ENCODE peak calls at places on chromosome 5, in four cellular contexts. One of them, this sample, is unnamed.

GRCh38 chr5:121189569-121190305 is 661.9 kb upstream of the FTMT start:
- DNase-seq in K562: no peak
- DNase-seq in H1: no peak
- DNase-seq in HepG2: no peak
- DNase-seq in this sample: peak; percentile 19

GRCh38 chr5:91072891-91073290 is 310.2 kb downstream of the ARRDC3 start:
- DNase-seq in HepG2: no peak
- DNase-seq in K562: no peak
- DNase-seq in H1: no peak
- DNase-seq in this sample: no peak

GRCh38 chr5:34669931-34670516 is 13.9 kb downstream of the RAI14 start:
- DNase-seq in H1: no peak
- DNase-seq in HepG2: no peak
- DNase-seq in K562: no peak
- DNase-seq in this sample: no peak

GRCh38 chr5:176944276-176944675 is 45.1 kb upstream of the HK3 start:
- DNase-seq in H1: no peak
- DNase-seq in K562: no peak
- DNase-seq in HepG2: no peak
- DNase-seq in this sample: no peak

GRCh38 chr5:443239-444151 is 519 bp downstream of the EXOC3 start:
- DNase-seq in HepG2: no peak
- DNase-seq in H1: no peak
- DNase-seq in K562: peak; percentile 88
- DNase-seq in this sample: peak; percentile 13

GRCh38 chr5:10674582-10674981 is 86.5 kb downstream of the DAP start:
- DNase-seq in K562: no peak
- DNase-seq in H1: no peak
- DNase-seq in HepG2: no peak
- DNase-seq in this sample: no peak

GRCh38 chr5:91641730-91642350 is 258.7 kb upstream of the ARRDC3 start:
- DNase-seq in HepG2: peak; percentile 31
- DNase-seq in H1: no peak
- DNase-seq in K562: peak; percentile 58
- DNase-seq in this sample: peak; percentile 4

GRCh38 chr5:172544371-172545120 is 90.2 kb upstream of the SH3PXD2B start:
- DNase-seq in HepG2: no peak
- DNase-seq in H1: no peak
- DNase-seq in K562: no peak
- DNase-seq in this sample: no peak

GRCh38 chr5:3619584-3619983 is 24.0 kb downstream of the IRX1 start:
- DNase-seq in HepG2: no peak
- DNase-seq in H1: no peak
- DNase-seq in K562: no peak
- DNase-seq in this sample: no peak

GRCh38 chr5:1169608-1170115 is 31.7 kb upstream of the SLC6A19 start:
- DNase-seq in K562: no peak
- DNase-seq in H1: no peak
- DNase-seq in HepG2: no peak
- DNase-seq in this sample: no peak

GRCh38 chr5:115079934-115080623 is 89.6 kb downstream of the TRIM36 start:
- DNase-seq in H1: no peak
- DNase-seq in HepG2: no peak
- DNase-seq in K562: no peak
- DNase-seq in this sample: no peak

GRCh38 chr5:176533894-176534611 is 3.1 kb downstream of the RNF44 start:
- DNase-seq in K562: no peak
- DNase-seq in H1: no peak
- DNase-seq in HepG2: peak; percentile 71
- DNase-seq in this sample: peak; percentile 57

GRCh38 chr5:88226881-88227450 is 41.7 kb downstream of the TMEM161B start:
- DNase-seq in H1: no peak
- DNase-seq in K562: no peak
- DNase-seq in HepG2: no peak
- DNase-seq in this sample: no peak

GRCh38 chr5:141199359-141200235 is at the start of gene PCDHB11:
- DNase-seq in H1: no peak
- DNase-seq in HepG2: peak; percentile 6
- DNase-seq in K562: no peak
- DNase-seq in this sample: peak; percentile 39

GRCh38 chr5:176943816-176944215 is 44.7 kb upstream of the HK3 start:
- DNase-seq in K562: no peak
- DNase-seq in H1: no peak
- DNase-seq in HepG2: no peak
- DNase-seq in this sample: no peak

GRCh38 chr5:143004361-143004802 is 234.2 kb downstream of the ARHGAP26 start:
- DNase-seq in HepG2: no peak
- DNase-seq in H1: no peak
- DNase-seq in K562: no peak
- DNase-seq in this sample: no peak

GRCh38 chr5:158456756-158457155 is 597.8 kb upstream of the CLINT1 start:
- DNase-seq in K562: no peak
- DNase-seq in HepG2: peak; percentile 3
- DNase-seq in H1: no peak
- DNase-seq in this sample: peak; percentile 5

GRCh38 chr5:143019157-143019556 is 249.0 kb downstream of the ARHGAP26 start:
- DNase-seq in H1: no peak
- DNase-seq in HepG2: no peak
- DNase-seq in K562: no peak
- DNase-seq in this sample: no peak

GRCh38 chr5:114055318-114055788 is 306.5 kb upstream of the KCNN2 start:
- DNase-seq in H1: peak; percentile 73
- DNase-seq in HepG2: no peak
- DNase-seq in K562: no peak
- DNase-seq in this sample: peak; percentile 1

GRCh38 chr5:32501623-32502022 is 57.1 kb upstream of the ZFR start:
- DNase-seq in K562: no peak
- DNase-seq in H1: no peak
- DNase-seq in HepG2: no peak
- DNase-seq in this sample: no peak

GRCh38 chr5:72955143-72955767 is 586 bp upstream of the FCHO2 start:
- DNase-seq in K562: peak; percentile 45
- DNase-seq in HepG2: peak; percentile 64
- DNase-seq in H1: no peak
- DNase-seq in this sample: no peak

GRCh38 chr5:73856972-73857371 is 231.0 kb downstream of the ARHGEF28 start:
- DNase-seq in H1: no peak
- DNase-seq in K562: no peak
- DNase-seq in HepG2: no peak
- DNase-seq in this sample: no peak

GRCh38 chr5:88275574-88275973 is 6.9 kb upstream of the TMEM161B start:
- DNase-seq in K562: no peak
- DNase-seq in HepG2: no peak
- DNase-seq in H1: no peak
- DNase-seq in this sample: no peak

GRCh38 chr5:75707911-75708509 is 9.2 kb downstream of the POC5 start:
- DNase-seq in H1: no peak
- DNase-seq in HepG2: no peak
- DNase-seq in K562: no peak
- DNase-seq in this sample: no peak

GRCh38 chr5:31355337-31355736 is 161.9 kb downstream of the CDH6 start:
- DNase-seq in K562: no peak
- DNase-seq in HepG2: no peak
- DNase-seq in H1: no peak
- DNase-seq in this sample: no peak
- TF ChIP-seq RNF2 in K562: no peak
- TF ChIP-seq RNF2 in HepG2: no peak
- TF ChIP-seq RNF2 in H1: no peak
- TF ChIP-seq RNF2 in this sample: no peak

GRCh38 chr5:54619732-54620582 is 102.4 kb downstream of the SNX18 start:
- DNase-seq in K562: no peak
- DNase-seq in H1: no peak
- DNase-seq in HepG2: no peak
- DNase-seq in this sample: no peak
- TF ChIP-seq RNF2 in K562: no peak
- TF ChIP-seq RNF2 in H1: no peak
- TF ChIP-seq RNF2 in HepG2: no peak
- TF ChIP-seq RNF2 in this sample: no peak

DNA sequence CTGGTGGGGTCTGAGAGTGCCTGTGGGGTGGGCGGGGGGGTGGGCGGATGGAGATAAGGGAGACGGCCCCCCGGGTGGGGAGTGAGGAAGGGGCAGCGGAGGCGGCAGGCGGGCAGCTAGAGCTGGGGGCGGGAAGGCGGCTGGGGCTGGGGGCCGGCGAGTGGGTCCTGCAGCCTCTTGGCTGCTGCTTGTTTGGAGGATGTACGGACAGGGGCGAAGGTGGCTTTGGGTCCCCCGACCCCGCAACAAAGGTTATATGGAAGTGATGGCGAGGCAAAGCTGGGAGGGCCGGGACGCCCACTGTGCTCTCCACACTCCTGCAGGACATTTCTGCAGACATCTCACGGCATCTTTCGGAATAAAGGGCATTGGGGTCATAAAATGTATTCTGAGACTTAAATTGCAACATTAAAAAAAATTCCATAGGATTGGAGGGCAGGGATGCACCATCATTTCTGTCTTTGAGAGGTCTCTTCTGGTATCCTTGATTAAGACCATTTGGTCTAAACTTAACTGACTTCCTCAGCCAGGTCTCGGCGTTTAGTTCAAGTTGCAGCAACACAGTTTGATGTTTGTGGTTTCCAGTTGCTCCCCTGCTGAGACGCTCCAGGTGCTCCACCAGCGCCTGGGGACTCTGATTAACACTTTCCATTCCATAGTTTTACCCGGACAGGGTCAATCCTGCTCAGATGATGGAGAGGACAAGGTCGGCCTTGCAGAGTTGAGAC is 101.5 kb upstream of the SSBP2 start:
- DNase-seq in H1: peak; percentile 72
- DNase-seq in K562: peak; percentile 46
- DNase-seq in HepG2: no peak
- DNase-seq in this sample: no peak
- TF ChIP-seq RNF2 in H1: no peak
- TF ChIP-seq RNF2 in K562: no peak
- TF ChIP-seq RNF2 in HepG2: no peak
- TF ChIP-seq RNF2 in this sample: no peak

GRCh38 chr5:145658435-145658834 is 176.7 kb downstream of the PRELID2 start:
- DNase-seq in HepG2: no peak
- DNase-seq in H1: no peak
- DNase-seq in K562: no peak
- DNase-seq in this sample: no peak

GRCh38 chr5:145666591-145666990 is 168.6 kb downstream of the PRELID2 start:
- DNase-seq in HepG2: no peak
- DNase-seq in H1: no peak
- DNase-seq in K562: no peak
- DNase-seq in this sample: no peak

GRCh38 chr5:145661737-145662530 is 173.2 kb downstream of the PRELID2 start:
- DNase-seq in HepG2: no peak
- DNase-seq in K562: no peak
- DNase-seq in H1: no peak
- DNase-seq in this sample: no peak

DNA sequence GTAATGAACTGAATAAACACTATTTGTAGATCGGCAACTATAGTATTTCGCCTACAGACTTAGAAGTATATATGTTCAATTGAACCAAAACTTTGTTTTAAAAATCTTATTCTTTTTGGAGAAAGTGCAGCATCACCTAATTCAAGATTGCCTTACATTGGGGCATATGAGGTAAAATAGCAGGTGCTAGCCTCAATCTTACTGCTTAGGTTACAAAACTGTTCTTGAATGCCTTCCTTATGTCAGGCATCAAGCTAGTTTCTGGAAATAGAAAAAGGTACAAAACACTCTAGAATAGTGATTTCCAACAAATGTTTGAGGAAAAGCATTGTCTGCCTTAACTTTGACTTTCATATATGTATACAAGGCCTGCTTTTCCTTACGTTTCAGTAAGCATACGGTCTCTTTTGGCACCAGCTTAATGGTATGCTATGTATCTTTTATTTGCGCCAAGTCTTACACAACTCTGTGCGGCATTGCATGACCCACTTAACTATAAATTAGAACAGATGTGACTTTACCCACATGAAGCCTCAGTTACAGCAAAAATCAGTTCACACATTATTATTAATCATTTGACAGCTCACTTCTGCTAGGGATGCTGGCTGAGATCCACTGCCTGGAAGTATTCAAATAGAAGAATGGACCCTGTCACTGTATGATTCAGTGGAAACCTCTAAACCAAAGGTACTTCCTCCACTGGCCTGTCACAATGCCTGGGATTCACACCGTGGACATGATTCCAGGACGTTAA is 174.1 kb downstream of the PRELID2 start:
- DNase-seq in H1: no peak
- DNase-seq in HepG2: no peak
- DNase-seq in K562: no peak
- DNase-seq in this sample: peak; percentile 1
- TF ChIP-seq RNF2 in H1: no peak
- TF ChIP-seq RNF2 in HepG2: no peak
- TF ChIP-seq RNF2 in K562: no peak
- TF ChIP-seq RNF2 in this sample: no peak

DNA sequence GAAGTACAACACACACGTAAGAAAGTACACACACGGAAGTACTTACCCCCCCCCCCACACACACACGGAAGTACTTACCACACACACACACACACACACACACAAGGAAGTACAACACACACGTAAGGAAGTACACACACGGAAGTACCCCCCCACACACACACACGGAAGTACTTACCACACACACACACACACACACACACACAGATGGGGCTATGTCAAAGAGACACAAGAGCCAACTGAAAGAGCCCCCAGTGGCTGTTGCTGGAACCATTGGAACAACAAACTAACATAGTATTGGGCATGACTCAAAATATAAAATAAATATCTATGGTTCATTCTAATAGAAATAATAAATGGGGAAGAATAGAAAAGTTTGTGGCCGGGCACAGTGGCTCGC is 4.9 kb upstream of the MAPK9 start:
- DNase-seq in HepG2: no peak
- DNase-seq in H1: no peak
- DNase-seq in K562: no peak
- DNase-seq in this sample: no peak
- TF ChIP-seq RNF2 in HepG2: no peak
- TF ChIP-seq RNF2 in H1: no peak
- TF ChIP-seq RNF2 in K562: no peak
- TF ChIP-seq RNF2 in this sample: no peak

DNA sequence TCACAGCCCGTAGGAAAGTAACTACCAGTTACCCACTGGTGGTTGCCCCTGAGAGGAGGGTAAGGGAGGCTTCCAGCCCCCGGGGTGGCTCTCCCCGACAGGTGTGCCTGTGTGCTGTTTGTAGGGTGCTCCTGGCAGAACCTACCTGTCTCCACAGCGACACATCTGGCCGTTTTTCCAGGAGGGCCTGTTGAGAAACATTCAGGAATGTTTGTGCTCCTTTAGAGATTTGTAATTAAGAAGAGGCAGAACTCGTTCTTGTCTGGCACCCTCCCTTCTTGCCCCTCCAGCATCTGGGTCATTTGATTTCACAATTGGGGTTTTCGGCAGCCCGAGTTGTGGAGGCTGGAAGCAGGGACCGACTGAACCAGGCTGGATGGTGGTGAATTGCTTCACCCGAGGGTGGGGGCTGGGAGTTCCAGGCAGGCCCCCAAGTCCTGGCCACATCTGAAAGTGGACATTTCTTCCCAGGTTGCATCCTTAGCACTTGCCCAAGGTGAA is 74.2 kb downstream of the WWC1 start:
- DNase-seq in HepG2: peak; percentile 28
- DNase-seq in K562: no peak
- DNase-seq in H1: peak; percentile 67
- DNase-seq in this sample: no peak
- TF ChIP-seq RNF2 in HepG2: no peak
- TF ChIP-seq RNF2 in K562: no peak
- TF ChIP-seq RNF2 in H1: no peak
- TF ChIP-seq RNF2 in this sample: no peak

GRCh38 chr5:135425641-135426040 is 21.5 kb downstream of the DCANP1 start:
- DNase-seq in H1: no peak
- DNase-seq in HepG2: no peak
- DNase-seq in K562: no peak
- DNase-seq in this sample: no peak
- TF ChIP-seq RNF2 in H1: no peak
- TF ChIP-seq RNF2 in HepG2: no peak
- TF ChIP-seq RNF2 in K562: no peak
- TF ChIP-seq RNF2 in this sample: no peak

This sample was measured in A549.